ENCODE peak calls at places on chromosomes 2 and 18, in four cellular contexts. F is cardiac septum, Y is amniotic stem cell, D is fibroblast of the conjunctiva. C is an unnamed sample.

GRCh38 chr2:62505649-62506420 is at the start of gene TMEM17:
- DNase-seq in F (peak), Y (peak), D (peak), C (peak)

GRCh38 chr2:17878222-17879136 is at the start of gene KCNS3:
- DNase-seq in F (no peak), Y (no peak), D (no peak), C (no peak)

GRCh38 chr2:145066795-145067194 is 546.9 kb upstream of the ZEB2 start:
- DNase-seq in F (no peak), Y (no peak), D (no peak), C (no peak)

GRCh38 chr2:38959938-38960608 is 70.4 kb downstream of the ARHGEF33 start:
- DNase-seq in F (peak), Y (no peak), D (peak), C (peak)

GRCh38 chr2:237892936-237893595 is 33.6 kb downstream of the RAMP1 start:
- DNase-seq in F (no peak), Y (no peak), D (no peak), C (no peak)

GRCh38 chr2:119694994-119695521 is 16.1 kb downstream of the TMEM177 start:
- DNase-seq in F (no peak), Y (no peak), D (peak), C (peak)

GRCh38 chr2:189369566-189369965 is 71.7 kb upstream of the WDR75 start:
- DNase-seq in F (no peak), Y (no peak), D (peak), C (peak)

GRCh38 chr2:221426929-221427328 is 145.2 kb downstream of the EPHA4 start:
- DNase-seq in F (no peak), Y (no peak), D (no peak), C (no peak)

GRCh38 chr2:38374978-38375377 is 2.1 kb downstream of the ATL2 start:
- DNase-seq in F (no peak), Y (no peak), D (no peak), C (no peak)

GRCh38 chr2:127051116-127051779 is 55.7 kb downstream of the BIN1 start:
- DNase-seq in F (peak), Y (no peak), D (no peak), C (no peak)

GRCh38 chr2:39241588-39241987 is 2.2 kb downstream of the CDKL4 start:
- DNase-seq in F (no peak), Y (no peak), D (no peak), C (no peak)

GRCh38 chr18:48675330-48675761 is 136.5 kb downstream of the CTIF start:
- DNase-seq in F (peak), Y (peak), D (peak), C (peak)

GRCh38 chr2:147420947-147421346 is 423.9 kb upstream of the ACVR2A start:
- DNase-seq in F (no peak), Y (no peak), D (no peak), C (no peak)

GRCh38 chr18:46622999-46623398 is 34.0 kb downstream of the LOXHD1 start:
- DNase-seq in F (no peak), Y (no peak), D (no peak), C (no peak)

GRCh38 chr18:39167990-39168389 is 1602.4 kb upstream of the CELF4 start:
- DNase-seq in F (no peak), Y (no peak), D (no peak), C (no peak)

GRCh38 chr2:11692966-11693521 is 23.0 kb upstream of the NTSR2 start:
- DNase-seq in F (no peak), Y (peak), D (no peak), C (no peak)

GRCh38 chr2:145421841-145422240 is 901.9 kb upstream of the ZEB2 start:
- DNase-seq in F (no peak), Y (no peak), D (no peak), C (no peak)

GRCh38 chr2:18777250-18777812 is 188.0 kb upstream of the NT5C1B start:
- DNase-seq in F (no peak), Y (no peak), D (no peak), C (no peak)

GRCh38 chr2:128769457-128770142 is 450.9 kb upstream of the HS6ST1 start:
- DNase-seq in F (peak), Y (no peak), D (no peak), C (no peak)

GRCh38 chr2:200851398-200852248 is 12.8 kb downstream of the CLK1 start:
- DNase-seq in F (no peak), Y (no peak), D (no peak), C (no peak)

GRCh38 chr2:220178991-220179695 is 551.7 kb downstream of the SLC4A3 start:
- DNase-seq in F (no peak), Y (no peak), D (no peak), C (no peak)

GRCh38 chr2:231188506-231189170 is 9.8 kb upstream of the ARMC9 start:
- DNase-seq in F (no peak), Y (no peak), D (no peak), C (no peak)

GRCh38 chr2:11679491-11680130 is 9.6 kb upstream of the NTSR2 start:
- DNase-seq in F (peak), Y (no peak), D (no peak), C (no peak)

GRCh38 chr2:43132523-43133301 is 93.7 kb downstream of the ZFP36L2 start:
- DNase-seq in F (no peak), Y (no peak), D (no peak), C (no peak)

GRCh38 chr18:80108122-80108536 is 933 bp upstream of the ADNP2 start:
- DNase-seq in F (no peak), Y (no peak), D (no peak), C (no peak)

GRCh38 chr18:3209859-3210569 is 9.8 kb downstream of the MYOM1 start:
- DNase-seq in F (no peak), Y (no peak), D (no peak), C (no peak)

GRCh38 chr2:3661149-3661660 is 3.2 kb downstream of the ALLC start:
- DNase-seq in F (no peak), Y (no peak), D (no peak), C (peak)

GRCh38 chr2:229783108-229783721 is 68.9 kb upstream of the DNER start:
- DNase-seq in F (no peak), Y (no peak), D (no peak), C (no peak)

GRCh38 chr18:68922392-68922791 is 124.5 kb downstream of the CCDC102B start:
- DNase-seq in F (no peak), Y (no peak), D (no peak), C (no peak)

GRCh38 chr18:75531851-75532241 is 104.3 kb upstream of the SMIM21 start:
- DNase-seq in F (no peak), Y (no peak), D (no peak), C (no peak)

GRCh38 chr18:22311301-22311700 is 106.4 kb downstream of the CTAGE1 start:
- DNase-seq in F (no peak), Y (peak), D (no peak), C (no peak)

GRCh38 chr2:16387461-16387960 is 278.1 kb downstream of the CYRIA start:
- DNase-seq in F (no peak), Y (no peak), D (no peak), C (no peak)

GRCh38 chr2:190663348-190663747 is 14.5 kb downstream of the NAB1 start:
- DNase-seq in F (no peak), Y (no peak), D (no peak), C (no peak)

GRCh38 chr2:111665551-111666116 is 218.4 kb downstream of the ANAPC1 start:
- DNase-seq in F (no peak), Y (no peak), D (no peak), C (no peak)

GRCh38 chr2:10835052-10835970 is 22.7 kb upstream of the PDIA6 start:
- DNase-seq in F (peak), Y (peak), D (no peak), C (peak)

GRCh38 chr2:7279421-7279949 is 362.3 kb downstream of the RNF144A start:
- DNase-seq in F (no peak), Y (no peak), D (no peak), C (no peak)

GRCh38 chr18:59180150-59180845 is 39.7 kb upstream of the GRP start:
- DNase-seq in F (no peak), Y (peak), D (peak), C (peak)

GRCh38 chr2:20691076-20691708 is 24.2 kb downstream of the GDF7 start:
- DNase-seq in F (no peak), Y (no peak), D (no peak), C (no peak)

GRCh38 chr2:198471291-198471690 is 666.9 kb downstream of the PLCL1 start:
- DNase-seq in F (no peak), Y (no peak), D (no peak), C (no peak)

GRCh38 chr2:9142551-9143263 is 63.9 kb upstream of the ASAP2 start:
- DNase-seq in F (peak), Y (peak), D (peak), C (peak)

C was measured in AG09319.